ENCODE peak calls at places on chromosome 9, in four cellular contexts. R, G, X and B are unnamed samples.

GRCh38 chr9:97128919-97129318 is 90.0 kb upstream of the CTSV start:
- DNase-seq in R (no peak), G (no peak), X (no peak), B (no peak)

GRCh38 chr9:26086396-26086795 is 408.2 kb upstream of the TUSC1 start:
- DNase-seq in R (no peak), G (no peak), X (no peak), B (no peak)

GRCh38 chr9:14096182-14096922 is 217.6 kb downstream of the NFIB start:
- DNase-seq in R (no peak), G (no peak), X (no peak), B (no peak)

GRCh38 chr9:69946800-69947437 is 96.7 kb upstream of the MAMDC2 start:
- DNase-seq in R (peak), G (no peak), X (peak), B (no peak)

GRCh38 chr9:6955251-6955921 is 197.6 kb downstream of the KDM4C start:
- DNase-seq in R (no peak), G (no peak), X (no peak), B (no peak)

GRCh38 chr9:96619491-96620154 is at the start of gene CDC14B:
- DNase-seq in R (peak), G (peak), X (peak), B (no peak)

GRCh38 chr9:111481885-111482636 is 2.1 kb downstream of the ECPAS start:
- DNase-seq in R (no peak), G (no peak), X (no peak), B (no peak)

GRCh38 chr9:4581031-4581760 is 80.9 kb upstream of the PLPP6 start:
- DNase-seq in R (no peak), G (no peak), X (no peak), B (no peak)

GRCh38 chr9:131667576-131667975 is 72.3 kb downstream of the RAPGEF1 start:
- DNase-seq in R (no peak), G (no peak), X (no peak), B (no peak)

GRCh38 chr9:36893148-36893547 is 140.9 kb downstream of the PAX5 start:
- DNase-seq in R (no peak), G (no peak), X (no peak), B (no peak)
- TF ChIP-seq EGR1 in R (no peak), G (no peak), X (no peak), B (no peak)

DNA sequence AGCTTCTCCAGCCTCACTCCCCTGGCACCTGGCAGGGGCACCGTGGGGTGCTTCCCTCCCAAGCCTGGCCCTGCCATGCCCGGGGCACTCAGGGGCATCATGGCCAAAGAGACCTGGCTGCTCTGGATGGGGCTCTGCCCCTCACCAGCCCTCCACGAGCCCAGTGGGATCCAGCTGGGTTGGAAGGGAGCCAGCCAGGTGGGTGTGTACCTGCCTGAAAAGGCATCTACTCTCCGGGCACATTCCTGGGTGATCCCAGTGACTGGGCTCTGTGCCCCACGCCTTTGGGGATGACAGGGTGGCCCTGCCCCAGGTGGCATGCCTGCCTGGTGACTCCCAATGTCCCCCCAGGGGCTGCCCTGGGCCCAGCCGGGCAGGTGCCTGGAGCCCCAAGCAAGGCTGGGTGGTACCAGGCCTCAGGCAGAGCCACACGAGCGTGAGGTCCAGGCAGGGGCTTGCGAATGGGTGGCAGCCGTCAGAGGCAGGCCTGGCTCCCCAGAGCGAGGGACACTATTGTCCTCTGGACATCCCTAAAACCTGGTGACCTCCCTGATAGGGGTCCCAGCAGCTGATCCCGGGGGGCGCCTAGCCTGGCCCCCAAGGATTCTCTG is 777 bp downstream of the GPSM1 start:
- DNase-seq in R (no peak), G (no peak), X (no peak), B (no peak)
- TF ChIP-seq EGR1 in R (no peak), G (no peak), X (no peak), B (no peak)

GRCh38 chr9:76219555-76220151 is 174.6 kb downstream of the RFK start:
- DNase-seq in R (no peak), G (no peak), X (no peak), B (no peak)
- TF ChIP-seq EGR1 in R (no peak), G (no peak), X (no peak), B (no peak)

DNA sequence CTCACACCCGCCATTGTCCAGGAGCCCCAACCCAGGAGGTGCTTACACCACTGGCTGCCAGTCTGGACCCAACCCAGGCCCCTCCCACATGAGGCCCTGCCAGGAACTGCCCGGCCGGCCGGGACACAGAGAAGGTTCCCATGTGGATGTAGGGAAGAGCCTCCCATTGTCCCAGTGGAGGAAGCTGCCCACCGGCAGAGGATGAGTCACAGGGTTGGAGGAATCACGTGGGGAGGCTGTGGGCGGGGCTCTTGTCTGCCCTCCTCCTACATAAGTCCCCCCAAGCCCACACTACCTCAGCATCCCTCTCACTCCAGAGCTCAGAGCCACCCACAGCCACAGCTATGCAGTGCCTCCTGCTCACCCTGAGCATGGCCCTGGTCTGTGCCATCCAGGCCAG is 26.1 kb downstream of the PAEP start:
- DNase-seq in R (no peak), G (peak), X (peak), B (no peak)
- TF ChIP-seq EGR1 in R (no peak), G (no peak), X (no peak), B (no peak)

GRCh38 chr9:100573655-100574260 is 4.1 kb upstream of the CAVIN4 start:
- DNase-seq in R (no peak), G (no peak), X (no peak), B (no peak)
- TF ChIP-seq EGR1 in R (no peak), G (no peak), X (no peak), B (no peak)

GRCh38 chr9:124801356-124801755 is 24.4 kb downstream of the OLFML2A start:
- DNase-seq in R (no peak), G (no peak), X (no peak), B (no peak)

GRCh38 chr9:124802426-124802825 is 25.5 kb downstream of the OLFML2A start:
- DNase-seq in R (no peak), G (no peak), X (no peak), B (no peak)

GRCh38 chr9:124800306-124801259 is 23.6 kb downstream of the OLFML2A start:
- DNase-seq in R (no peak), G (no peak), X (no peak), B (no peak)

GRCh38 chr9:124797343-124798103 is 20.6 kb downstream of the OLFML2A start:
- DNase-seq in R (no peak), G (no peak), X (no peak), B (no peak)

DNA sequence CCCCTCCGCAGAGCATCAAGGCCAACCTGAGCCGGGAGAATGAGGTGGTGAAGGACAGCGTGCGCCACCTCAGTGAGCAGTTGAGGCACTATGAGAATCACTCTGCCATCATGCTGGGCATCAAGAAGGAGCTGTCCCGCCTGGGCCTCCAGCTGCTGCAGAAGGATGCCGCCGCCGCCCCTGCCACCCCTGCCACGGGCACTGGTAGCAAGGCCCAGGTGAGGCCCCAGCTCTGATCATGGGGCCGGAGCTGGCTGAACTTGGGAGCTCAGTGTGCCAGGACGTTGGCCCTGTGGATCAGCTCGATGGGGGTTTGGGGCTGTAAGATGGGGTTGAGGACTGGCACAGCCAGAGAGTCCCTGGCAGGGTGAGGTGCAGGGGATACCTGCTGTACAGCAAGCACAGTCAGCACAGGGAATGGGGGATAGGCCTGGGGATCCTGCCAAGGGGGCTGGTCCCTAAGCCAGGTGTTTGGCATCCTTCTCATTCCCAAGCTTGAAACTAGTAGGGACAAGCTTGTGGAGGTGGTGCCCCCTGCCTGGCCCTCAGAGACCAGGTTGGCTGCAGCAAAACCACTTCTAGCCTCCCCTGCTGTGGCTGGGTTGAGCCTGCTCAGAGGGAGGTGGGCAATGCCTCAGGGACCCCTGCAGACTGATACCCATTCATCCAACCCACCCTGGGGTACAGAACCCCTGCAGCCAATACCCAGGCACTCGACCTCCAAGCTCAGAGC is 22.5 kb downstream of the OLFML2A start:
- DNase-seq in R (no peak), G (no peak), X (no peak), B (no peak)
- TF ChIP-seq EGR1 in R (no peak), G (no peak), X (no peak), B (no peak)

GRCh38 chr9:2155966-2156365 is 140.8 kb downstream of the SMARCA2 start:
- DNase-seq in R (no peak), G (no peak), X (no peak), B (no peak)
- TF ChIP-seq EGR1 in R (no peak), G (no peak), X (no peak), B (no peak)